ENCODE peak calls at places on chromosomes 1 and 21, in nine cellular contexts. B, Q, I, G, N, H, Y, M and P are unnamed samples.

GRCh38 chr1:119372493-119373086 is 4.0 kb downstream of the HAO2 start:
- DNase-seq in G (no peak), Y (no peak), Q (no peak), M (peak; percentile 63), I (no peak), N (no peak), B (no peak), H (no peak), P (no peak)

GRCh38 chr1:183163311-183163710 is 22.8 kb upstream of the LAMC2 start:
- DNase-seq in G (peak; percentile 52), Y (no peak), I (no peak), B (no peak), Q (no peak), N (no peak), M (no peak), H (no peak), P (no peak)

GRCh38 chr1:12447301-12447700 is 170.7 kb downstream of the DHRS3 start:
- DNase-seq in B (no peak), Q (no peak), H (no peak), G (peak; percentile 73), I (no peak), M (no peak), N (no peak), Y (no peak), P (no peak)

GRCh38 chr1:209045326-209046057 is 538.0 kb upstream of the CAMK1G start:
- DNase-seq in B (no peak), N (no peak), Y (no peak), H (no peak), G (no peak), Q (no peak), I (no peak), M (no peak), P (no peak)

GRCh38 chr1:109769335-109770078 is 5.8 kb upstream of the EPS8L3 start:
- DNase-seq in G (peak; percentile 53), Y (no peak), M (peak; percentile 15), B (no peak), H (no peak), N (no peak), Q (no peak), I (no peak), P (no peak)

GRCh38 chr1:184716158-184716557 is 38.5 kb downstream of the EDEM3 start:
- DNase-seq in N (no peak), M (no peak), B (no peak), Q (no peak), H (no peak), G (peak; percentile 7), I (no peak), Y (no peak), P (no peak)

GRCh38 chr21:41477641-41478318 is 30.2 kb downstream of the TMPRSS2 start:
- DNase-seq in I (no peak), Y (no peak), B (no peak), M (no peak), G (no peak), N (no peak), Q (no peak), H (no peak), P (no peak)

GRCh38 chr1:24959623-24959975 is 29.5 kb upstream of the RUNX3 start:
- DNase-seq in I (no peak), H (no peak), M (no peak), G (no peak), B (no peak), Y (no peak), N (no peak), Q (no peak), P (no peak)

GRCh38 chr21:21860888-21861287 is 862.7 kb downstream of the NCAM2 start:
- DNase-seq in M (no peak), G (no peak), N (no peak), I (no peak), Y (no peak), B (no peak), Q (no peak), H (no peak), P (no peak)

GRCh38 chr1:206752481-206752880 is 18.1 kb upstream of the IL19 start:
- DNase-seq in Y (no peak), B (no peak), N (no peak), Q (no peak), I (no peak), H (no peak), M (no peak), G (no peak), P (no peak)